ENCODE peak calls at places on chromosomes 5 and 9, in six cellular contexts. One of them, this sample, is unnamed.

GRCh38 chr5:159442210-159442850 is 112.0 kb upstream of the IL12B start:
- DNase-seq in MM.1S: no peak
- DNase-seq in endodermal cell: peak; percentile 82
- DNase-seq in ovary: peak; percentile 59
- DNase-seq in colonic mucosa: peak; percentile 22
- DNase-seq in psoas muscle: no peak
- DNase-seq in this sample: no peak

GRCh38 chr5:138632900-138633489 is 57.8 kb upstream of the HSPA9 start:
- DNase-seq in MM.1S: no peak
- DNase-seq in endodermal cell: peak; percentile 94
- DNase-seq in colonic mucosa: peak; percentile 62
- DNase-seq in psoas muscle: peak; percentile 40
- DNase-seq in ovary: peak; percentile 56
- DNase-seq in this sample: peak; percentile 51

GRCh38 chr9:5095795-5096194 is 89.6 kb downstream of the INSL6 start:
- DNase-seq in ovary: no peak
- DNase-seq in endodermal cell: no peak
- DNase-seq in psoas muscle: no peak
- DNase-seq in MM.1S: no peak
- DNase-seq in colonic mucosa: no peak
- DNase-seq in this sample: no peak

GRCh38 chr5:82375488-82376294 is 97.5 kb upstream of the RPS23 start:
- DNase-seq in colonic mucosa: no peak
- DNase-seq in ovary: no peak
- DNase-seq in psoas muscle: no peak
- DNase-seq in endodermal cell: no peak
- DNase-seq in MM.1S: no peak
- DNase-seq in this sample: no peak

GRCh38 chr9:98215821-98216220 is 23.4 kb upstream of the CORO2A start:
- DNase-seq in psoas muscle: no peak
- DNase-seq in ovary: no peak
- DNase-seq in MM.1S: no peak
- DNase-seq in colonic mucosa: no peak
- DNase-seq in endodermal cell: peak; percentile 77
- DNase-seq in this sample: no peak

GRCh38 chr5:1342268-1342667 is 2.6 kb downstream of the CLPTM1L start:
- DNase-seq in MM.1S: no peak
- DNase-seq in colonic mucosa: no peak
- DNase-seq in psoas muscle: no peak
- DNase-seq in ovary: no peak
- DNase-seq in endodermal cell: no peak
- DNase-seq in this sample: no peak

GRCh38 chr9:98603821-98604383 is 104.8 kb downstream of the GABBR2 start:
- DNase-seq in endodermal cell: peak; percentile 17
- DNase-seq in ovary: no peak
- DNase-seq in psoas muscle: no peak
- DNase-seq in colonic mucosa: no peak
- DNase-seq in MM.1S: no peak
- DNase-seq in this sample: no peak

GRCh38 chr9:135963338-135963737 is 2.2 kb upstream of the UBAC1 start:
- DNase-seq in ovary: no peak
- DNase-seq in colonic mucosa: no peak
- DNase-seq in psoas muscle: no peak
- DNase-seq in MM.1S: no peak
- DNase-seq in endodermal cell: no peak
- DNase-seq in this sample: no peak

GRCh38 chr9:137296214-137297059 is 5.6 kb downstream of the NRARP start:
- DNase-seq in MM.1S: no peak
- DNase-seq in psoas muscle: no peak
- DNase-seq in colonic mucosa: peak; percentile 85
- DNase-seq in ovary: peak; percentile 56
- DNase-seq in endodermal cell: peak; percentile 68
- DNase-seq in this sample: peak; percentile 83

GRCh38 chr5:149265559-149265958 is 6.1 kb upstream of the AFAP1L1 start:
- DNase-seq in MM.1S: no peak
- DNase-seq in psoas muscle: no peak
- DNase-seq in ovary: no peak
- DNase-seq in endodermal cell: no peak
- DNase-seq in colonic mucosa: no peak
- DNase-seq in this sample: no peak

GRCh38 chr9:23537192-23538059 is 288.6 kb downstream of the ELAVL2 start:
- DNase-seq in endodermal cell: peak; percentile 63
- DNase-seq in ovary: no peak
- DNase-seq in MM.1S: no peak
- DNase-seq in psoas muscle: no peak
- DNase-seq in colonic mucosa: no peak
- DNase-seq in this sample: no peak

GRCh38 chr9:124285903-124286291 is 28.1 kb downstream of the NEK6 start:
- DNase-seq in endodermal cell: no peak
- DNase-seq in psoas muscle: peak; percentile 69
- DNase-seq in MM.1S: peak; percentile 93
- DNase-seq in colonic mucosa: peak; percentile 78
- DNase-seq in ovary: peak; percentile 85
- DNase-seq in this sample: no peak
- H3K4me3 ChIP-seq in endodermal cell: no peak overlapping the region
- H3K4me3 ChIP-seq in psoas muscle: no peak overlapping the region
- H3K4me3 ChIP-seq in MM.1S: peak overlapping the region; percentile 33
- H3K4me3 ChIP-seq in colonic mucosa: no peak overlapping the region
- H3K4me3 ChIP-seq in ovary: no peak overlapping the region
- H3K4me3 ChIP-seq in this sample: no peak overlapping the region

GRCh38 chr9:120974921-120975320 is 48.3 kb upstream of the TRAF1 start:
- DNase-seq in psoas muscle: no peak
- DNase-seq in ovary: no peak
- DNase-seq in MM.1S: peak; percentile 48
- DNase-seq in colonic mucosa: no peak
- DNase-seq in endodermal cell: no peak
- DNase-seq in this sample: no peak

GRCh38 chr9:120974181-120974580 is 47.6 kb upstream of the TRAF1 start:
- DNase-seq in endodermal cell: no peak
- DNase-seq in ovary: no peak
- DNase-seq in colonic mucosa: no peak
- DNase-seq in psoas muscle: no peak
- DNase-seq in MM.1S: no peak
- DNase-seq in this sample: no peak

GRCh38 chr9:120977321-120977720 is 50.7 kb upstream of the TRAF1 start:
- DNase-seq in psoas muscle: no peak
- DNase-seq in ovary: no peak
- DNase-seq in endodermal cell: no peak
- DNase-seq in MM.1S: no peak
- DNase-seq in colonic mucosa: no peak
- DNase-seq in this sample: no peak

GRCh38 chr9:120970249-120970648 is 43.7 kb upstream of the TRAF1 start:
- DNase-seq in MM.1S: no peak
- DNase-seq in psoas muscle: no peak
- DNase-seq in ovary: no peak
- DNase-seq in colonic mucosa: no peak
- DNase-seq in endodermal cell: no peak
- DNase-seq in this sample: no peak

GRCh38 chr9:120971938-120972337 is 45.3 kb upstream of the TRAF1 start:
- DNase-seq in psoas muscle: no peak
- DNase-seq in endodermal cell: no peak
- DNase-seq in colonic mucosa: no peak
- DNase-seq in MM.1S: peak; percentile 20
- DNase-seq in ovary: no peak
- DNase-seq in this sample: no peak
- H3K27ac ChIP-seq in psoas muscle: no peak overlapping the region
- H3K27ac ChIP-seq in endodermal cell: no peak overlapping the region
- H3K27ac ChIP-seq in colonic mucosa: no peak overlapping the region
- H3K27ac ChIP-seq in MM.1S: no peak overlapping the region
- H3K27ac ChIP-seq in ovary: no peak overlapping the region
- H3K27ac ChIP-seq in this sample: no peak overlapping the region

GRCh38 chr5:134527961-134528424 is 2.5 kb downstream of the JADE2 start:
- DNase-seq in colonic mucosa: peak; percentile 23
- DNase-seq in psoas muscle: no peak
- DNase-seq in endodermal cell: no peak
- DNase-seq in MM.1S: no peak
- DNase-seq in ovary: no peak
- DNase-seq in this sample: peak; percentile 49

GRCh38 chr5:134527156-134527960 is 1.9 kb downstream of the JADE2 start:
- DNase-seq in endodermal cell: peak; percentile 98
- DNase-seq in MM.1S: peak; percentile 72
- DNase-seq in colonic mucosa: peak; percentile 87
- DNase-seq in psoas muscle: peak; percentile 86
- DNase-seq in ovary: peak; percentile 88
- DNase-seq in this sample: peak; percentile 85

GRCh38 chr5:134524826-134525686 is at the start of gene JADE2:
- DNase-seq in colonic mucosa: peak; percentile 79
- DNase-seq in psoas muscle: peak; percentile 74
- DNase-seq in endodermal cell: peak; percentile 82
- DNase-seq in MM.1S: peak; percentile 75
- DNase-seq in ovary: peak; percentile 86
- DNase-seq in this sample: peak; percentile 79

GRCh38 chr5:134525687-134526482 is 415 bp downstream of the JADE2 start:
- DNase-seq in ovary: peak; percentile 89
- DNase-seq in colonic mucosa: peak; percentile 71
- DNase-seq in endodermal cell: peak; percentile 88
- DNase-seq in MM.1S: peak; percentile 60
- DNase-seq in psoas muscle: peak; percentile 77
- DNase-seq in this sample: peak; percentile 78

DNA sequence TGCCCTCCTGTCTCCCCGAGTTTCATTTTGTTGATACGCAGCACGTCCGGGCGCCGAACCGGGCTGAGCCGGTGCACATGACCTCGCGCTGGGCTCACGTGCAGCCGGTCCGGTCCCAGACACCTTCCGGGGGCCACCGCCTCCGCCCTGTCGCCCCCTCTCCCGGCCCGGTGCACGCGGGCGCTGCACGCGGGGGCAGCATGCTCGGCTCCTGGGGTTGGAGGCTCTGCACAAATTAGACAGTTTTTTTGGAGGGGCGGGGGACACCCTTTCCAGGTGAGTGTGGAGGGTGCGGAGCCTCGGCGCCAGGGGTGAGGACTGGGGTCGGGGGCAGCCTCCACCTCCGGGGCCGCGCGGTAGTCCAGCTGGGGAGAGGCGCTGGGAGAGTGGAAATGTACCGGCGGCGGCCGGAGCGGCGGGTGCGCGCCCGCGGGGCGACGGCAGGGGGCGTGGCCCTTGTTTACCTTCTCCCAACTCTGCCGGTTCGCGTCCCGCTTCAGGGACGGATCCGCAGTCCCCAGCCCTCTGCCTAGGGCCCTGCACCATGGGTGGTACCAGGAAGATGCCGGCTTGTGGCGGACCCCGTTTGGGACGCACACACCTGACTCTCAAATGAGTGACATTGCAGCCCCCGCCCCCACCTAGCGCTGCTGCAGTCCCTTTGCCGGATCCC is 1.1 kb downstream of the JADE2 start:
- DNase-seq in MM.1S: peak; percentile 83
- DNase-seq in endodermal cell: peak; percentile 97
- DNase-seq in ovary: peak; percentile 86
- DNase-seq in colonic mucosa: peak; percentile 87
- DNase-seq in psoas muscle: peak; percentile 82
- DNase-seq in this sample: peak; percentile 75
- TF ChIP-seq CTCF in MM.1S: peak; percentile 36
- TF ChIP-seq CTCF in endodermal cell: peak; percentile 77
- TF ChIP-seq CTCF in ovary: peak; percentile 45
- TF ChIP-seq CTCF in colonic mucosa: peak; percentile 67
- TF ChIP-seq CTCF in psoas muscle: peak; percentile 53
- TF ChIP-seq CTCF in this sample: no peak

DNA sequence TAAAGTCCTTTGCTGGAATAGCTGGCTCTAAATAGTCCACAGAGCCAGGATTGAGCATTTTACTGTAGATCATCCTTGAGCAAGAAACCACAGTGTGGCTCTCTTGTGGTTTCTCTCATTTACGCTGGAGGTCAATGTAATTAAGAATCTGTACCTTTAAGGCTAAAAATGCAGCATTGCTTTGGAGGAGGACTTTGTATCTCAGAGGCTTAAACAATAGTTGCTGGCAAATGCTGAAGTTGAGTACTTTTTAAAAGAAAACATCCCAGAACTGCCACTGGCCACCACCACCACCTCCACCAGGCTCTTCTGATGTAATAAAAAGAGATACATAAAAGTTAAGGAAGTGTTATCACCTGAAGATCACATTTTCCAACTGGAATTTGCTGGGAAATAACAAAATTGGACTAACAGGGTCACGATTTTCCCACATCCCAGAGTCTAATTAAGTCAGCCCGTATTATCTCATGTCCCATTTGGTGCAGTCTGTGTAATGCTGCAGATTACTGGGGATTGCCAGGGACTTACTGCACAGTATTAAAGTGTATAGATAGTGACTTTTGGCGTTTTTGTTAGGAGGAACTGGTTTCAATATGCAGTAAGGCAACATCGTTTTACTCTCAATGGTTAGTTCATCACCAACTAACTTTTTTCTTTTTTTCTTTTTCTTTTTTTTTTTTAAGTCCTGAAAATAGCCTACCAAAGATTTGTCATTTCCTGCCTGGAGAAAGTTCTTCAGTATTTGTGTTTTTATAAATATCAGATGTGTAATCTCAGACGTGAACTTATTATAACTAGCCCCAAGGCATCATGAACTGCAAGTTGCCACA is 177.0 kb upstream of the ADAMTSL1 start:
- DNase-seq in ovary: no peak
- DNase-seq in psoas muscle: no peak
- DNase-seq in endodermal cell: no peak
- DNase-seq in colonic mucosa: no peak
- DNase-seq in MM.1S: peak; percentile 18
- DNase-seq in this sample: no peak
- H3K4me3 ChIP-seq in ovary: no peak overlapping the region
- H3K4me3 ChIP-seq in psoas muscle: no peak overlapping the region
- H3K4me3 ChIP-seq in endodermal cell: no peak overlapping the region
- H3K4me3 ChIP-seq in colonic mucosa: no peak overlapping the region
- H3K4me3 ChIP-seq in MM.1S: peak overlapping the region; percentile 17
- H3K4me3 ChIP-seq in this sample: no peak overlapping the region

GRCh38 chr5:11733185-11733839 is 170.9 kb downstream of the CTNND2 start:
- DNase-seq in psoas muscle: no peak
- DNase-seq in colonic mucosa: no peak
- DNase-seq in MM.1S: no peak
- DNase-seq in endodermal cell: no peak
- DNase-seq in ovary: no peak
- DNase-seq in this sample: no peak

GRCh38 chr5:11737010-11737409 is 167.2 kb downstream of the CTNND2 start:
- DNase-seq in psoas muscle: no peak
- DNase-seq in endodermal cell: no peak
- DNase-seq in MM.1S: no peak
- DNase-seq in colonic mucosa: no peak
- DNase-seq in ovary: no peak
- DNase-seq in this sample: no peak

GRCh38 chr5:11734369-11734768 is 169.9 kb downstream of the CTNND2 start:
- DNase-seq in MM.1S: no peak
- DNase-seq in ovary: no peak
- DNase-seq in psoas muscle: no peak
- DNase-seq in colonic mucosa: no peak
- DNase-seq in endodermal cell: no peak
- DNase-seq in this sample: no peak

GRCh38 chr5:11733840-11734192 is 170.4 kb downstream of the CTNND2 start:
- DNase-seq in MM.1S: no peak
- DNase-seq in ovary: no peak
- DNase-seq in colonic mucosa: no peak
- DNase-seq in psoas muscle: no peak
- DNase-seq in endodermal cell: no peak
- DNase-seq in this sample: no peak
- H3K27ac ChIP-seq in MM.1S: no peak overlapping the region
- H3K27ac ChIP-seq in ovary: no peak overlapping the region
- H3K27ac ChIP-seq in colonic mucosa: no peak overlapping the region
- H3K27ac ChIP-seq in psoas muscle: no peak overlapping the region
- H3K27ac ChIP-seq in endodermal cell: no peak overlapping the region
- H3K27ac ChIP-seq in this sample: no peak overlapping the region